ENCODE peak calls at places on chromosome 14, in nine cellular contexts. B, Q, H, G, J, P, Z, R and V are unnamed samples. For H3K9me3, the result is how much of the 10 kb centered on the place peaks cover.

GRCh38 chr14:74324945-74325361 is 22.2 kb upstream of the ABCD4 start:
- DNase-seq in B (peak), R (no peak), Z (peak), H (no peak), Q (no peak), J (no peak), G (no peak), P (peak), V (no peak)

GRCh38 chr14:103568952-103569351 is 6.2 kb downstream of the COA8 start:
- DNase-seq in P (no peak), R (no peak), B (peak), H (no peak), G (no peak), J (no peak), Q (no peak), Z (no peak), V (no peak)

GRCh38 chr14:97277711-97278110 is 480.5 kb downstream of the VRK1 start:
- DNase-seq in R (no peak), G (no peak), B (no peak), H (no peak), Z (no peak), J (no peak), Q (no peak), P (peak), V (no peak)

GRCh38 chr14:81127785-81128184 is 93.0 kb downstream of the GTF2A1 start:
- DNase-seq in Z (no peak), J (no peak), B (peak), G (no peak), P (no peak), R (no peak), Q (no peak), H (no peak), V (no peak)

GRCh38 chr14:34498684-34499412 is 36.8 kb upstream of the SPTSSA start:
- DNase-seq in R (no peak), Q (no peak), G (no peak), B (peak), Z (peak), J (no peak), H (no peak), P (peak), V (no peak)

GRCh38 chr14:51430600-51430999 is 190.6 kb downstream of the TMX1 start:
- DNase-seq in R (no peak), G (no peak), B (no peak), Q (no peak), Z (no peak), P (no peak), H (no peak), J (no peak), V (no peak)

GRCh38 chr14:69226178-69226577 is 33.8 kb upstream of the GALNT16 start:
- DNase-seq in B (no peak), R (no peak), H (no peak), P (no peak), Q (no peak), J (no peak), Z (no peak), G (no peak), V (no peak)

GRCh38 chr14:37081220-37081619 is 91.2 kb downstream of the SLC25A21 start:
- DNase-seq in B (no peak), Q (no peak), R (no peak), P (no peak), Z (peak), H (no peak), J (no peak), G (no peak), V (no peak)

GRCh38 chr14:103846569-103847438 is 571 bp downstream of the PPP1R13B start:
- DNase-seq in H (no peak), P (peak), Z (peak), J (peak), R (peak), G (peak), B (no peak), Q (no peak), V (no peak)

GRCh38 chr14:61284001-61284400 is 2.9 kb upstream of the TMEM30B start:
- DNase-seq in G (no peak), R (no peak), P (no peak), Q (no peak), Z (no peak), B (no peak), H (no peak), J (no peak), V (no peak)

GRCh38 chr14:20857630-20858261 is 33.4 kb upstream of the RNASE3 start:
- DNase-seq in G (peak), J (peak), Q (no peak), H (peak), B (peak), R (peak), Z (peak), P (peak), V (peak)

GRCh38 chr14:103522028-103522581 is 525 bp downstream of the CKB start:
- DNase-seq in Q (no peak), P (no peak), H (no peak), B (no peak), J (peak), Z (no peak), R (peak), G (no peak), V (no peak)

GRCh38 chr14:74425525-74426201 is 347 bp downstream of the SYNDIG1L start:
- DNase-seq in B (peak), J (peak), R (peak), Q (no peak), H (peak), P (peak), Z (peak), G (peak), V (peak)

GRCh38 chr14:50377671-50378070 is 19.0 kb downstream of the CDKL1 start:
- DNase-seq in H (no peak), Z (no peak), B (no peak), J (no peak), Q (no peak), R (no peak), G (no peak), P (no peak), V (no peak)

GRCh38 chr14:70086685-70087379 is 101.9 kb downstream of the SLC8A3 start:
- DNase-seq in P (peak), J (no peak), Z (peak), H (no peak), B (peak), R (no peak), G (no peak), Q (no peak), V (no peak)

GRCh38 chr14:59362533-59362932 is 102.6 kb downstream of the GPR135 start:
- DNase-seq in G (no peak), R (no peak), H (no peak), Q (no peak), J (no peak), B (no peak), P (no peak), Z (peak), V (no peak)

GRCh38 chr14:66401447-66402095 is 84.6 kb upstream of the CCDC196 start:
- DNase-seq in J (no peak), B (peak), G (no peak), R (no peak), Q (no peak), Z (peak), P (no peak), H (no peak), V (no peak)

GRCh38 chr14:22794533-22794932 is 20.7 kb downstream of the SLC7A7 start:
- DNase-seq in H (no peak), R (no peak), J (no peak), P (no peak), B (no peak), G (no peak), Q (no peak), Z (no peak), V (no peak)

GRCh38 chr14:103362780-103363179 is 22.4 kb upstream of the MARK3 start:
- DNase-seq in G (no peak), P (no peak), Q (no peak), B (no peak), J (no peak), R (no peak), Z (peak), H (no peak), V (no peak)

GRCh38 chr14:22012452-22012851 is 338.8 kb upstream of the OR4E1 start:
- DNase-seq in H (no peak), B (no peak), R (no peak), P (no peak), G (no peak), Z (no peak), J (no peak), Q (no peak), V (no peak)

GRCh38 chr14:54252072-54252730 is 144.6 kb upstream of the CDKN3 start:
- DNase-seq in G (no peak), J (no peak), Q (no peak), B (no peak), R (no peak), Z (peak), P (no peak), H (no peak), V (no peak)

GRCh38 chr14:35897616-35898111 is 71.5 kb downstream of the BRMS1L start:
- DNase-seq in Z (peak), B (no peak), G (no peak), H (no peak), Q (no peak), P (peak), J (no peak), R (no peak), V (no peak)

GRCh38 chr14:75450381-75451276 is 22.8 kb downstream of the JDP2 start:
- DNase-seq in J (no peak), H (no peak), G (no peak), Q (no peak), B (no peak), P (no peak), Z (peak), R (no peak), V (no peak)

GRCh38 chr14:85527006-85527405 is 2.9 kb upstream of the FLRT2 start:
- DNase-seq in H (no peak), R (no peak), Q (no peak), Z (peak), P (no peak), B (peak), G (no peak), J (no peak), V (no peak)

GRCh38 chr14:22656945-22657711 is 13.0 kb upstream of the OR6J1 start:
- DNase-seq in B (peak), G (no peak), Z (no peak), J (no peak), R (no peak), Q (no peak), H (no peak), P (no peak), V (no peak)

GRCh38 chr14:54818201-54819133 is 84.2 kb downstream of the GCH1 start:
- DNase-seq in Z (peak), H (no peak), G (no peak), J (no peak), P (peak), R (no peak), B (peak), Q (no peak), V (no peak)

GRCh38 chr14:93114068-93114710 is 1.5 kb downstream of the ITPK1 start:
- DNase-seq in R (peak), Q (no peak), P (no peak), J (no peak), H (no peak), Z (peak), B (peak), G (no peak), V (no peak)

GRCh38 chr14:53347046-53347445 is 193.9 kb upstream of the DDHD1 start:
- DNase-seq in P (no peak), Q (no peak), J (no peak), H (no peak), Z (no peak), B (no peak), R (no peak), G (no peak), V (no peak)

GRCh38 chr14:103854822-103855733 is 7.7 kb upstream of the PPP1R13B start:
- DNase-seq in G (no peak), J (no peak), Q (no peak), P (peak), Z (peak), H (no peak), B (no peak), R (peak), V (no peak)

GRCh38 chr14:80446356-80446755 is 235.1 kb upstream of the DIO2 start:
- DNase-seq in B (no peak), R (no peak), G (no peak), H (no peak), J (no peak), P (no peak), Q (no peak), Z (no peak), V (no peak)

GRCh38 chr14:75234173-75234855 is 44.3 kb upstream of the FOS start:
- DNase-seq in B (no peak), R (no peak), Q (no peak), G (no peak), H (no peak), P (no peak), Z (peak), J (no peak), V (no peak)

GRCh38 chr14:87334997-87335675 is 657.8 kb downstream of the GALC start:
- DNase-seq in R (no peak), P (no peak), Q (no peak), J (no peak), Z (no peak), B (peak), G (no peak), H (no peak), V (no peak)

DNA sequence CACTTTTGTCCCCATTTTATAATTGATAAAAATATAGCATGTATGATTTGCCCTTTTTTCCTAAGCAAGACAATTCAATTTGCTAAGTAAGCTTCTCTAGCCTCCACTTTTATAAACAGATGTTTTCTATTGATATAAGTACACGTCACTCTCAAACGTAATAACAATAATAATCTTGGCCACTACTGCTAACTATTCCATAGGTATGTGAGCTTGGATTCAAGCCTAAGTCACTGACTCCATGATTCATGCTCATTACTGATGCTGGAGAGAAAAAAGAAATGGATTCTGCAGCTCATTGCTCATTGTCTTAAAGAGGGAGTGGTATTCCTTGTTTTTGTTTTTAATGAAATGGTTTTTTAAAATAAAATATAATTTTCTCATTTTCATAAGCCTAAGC is 661.0 kb downstream of the GALC start:
- DNase-seq in R (no peak), Z (peak), B (no peak), H (no peak), P (no peak), J (no peak), Q (no peak), G (no peak), V (no peak)
- H3K9me3 ChIP-seq in R (under half), Z (under half), B (under half), H (under half), P (under half), J (under half), Q (under half), G (under half), V (under half)

GRCh38 chr14:106067935-106068334 is 541.6 kb downstream of the TMEM121 start:
- DNase-seq in J (no peak), R (no peak), Z (no peak), Q (no peak), G (no peak), H (no peak), B (no peak), P (no peak), V (no peak)

GRCh38 chr14:106069786-106070185 is 543.4 kb downstream of the TMEM121 start:
- DNase-seq in B (no peak), P (no peak), G (no peak), Z (no peak), R (no peak), H (no peak), J (no peak), Q (no peak), V (no peak)

GRCh38 chr14:106070242-106070641 is 543.9 kb downstream of the TMEM121 start:
- DNase-seq in Q (no peak), Z (no peak), P (no peak), H (no peak), B (no peak), R (no peak), G (no peak), J (no peak), V (no peak)
- H3K9me3 ChIP-seq in Q (under half), Z (under half), P (half or more), H (under half), B (under half), R (under half), G (under half), J (under half), V (under half)

DNA sequence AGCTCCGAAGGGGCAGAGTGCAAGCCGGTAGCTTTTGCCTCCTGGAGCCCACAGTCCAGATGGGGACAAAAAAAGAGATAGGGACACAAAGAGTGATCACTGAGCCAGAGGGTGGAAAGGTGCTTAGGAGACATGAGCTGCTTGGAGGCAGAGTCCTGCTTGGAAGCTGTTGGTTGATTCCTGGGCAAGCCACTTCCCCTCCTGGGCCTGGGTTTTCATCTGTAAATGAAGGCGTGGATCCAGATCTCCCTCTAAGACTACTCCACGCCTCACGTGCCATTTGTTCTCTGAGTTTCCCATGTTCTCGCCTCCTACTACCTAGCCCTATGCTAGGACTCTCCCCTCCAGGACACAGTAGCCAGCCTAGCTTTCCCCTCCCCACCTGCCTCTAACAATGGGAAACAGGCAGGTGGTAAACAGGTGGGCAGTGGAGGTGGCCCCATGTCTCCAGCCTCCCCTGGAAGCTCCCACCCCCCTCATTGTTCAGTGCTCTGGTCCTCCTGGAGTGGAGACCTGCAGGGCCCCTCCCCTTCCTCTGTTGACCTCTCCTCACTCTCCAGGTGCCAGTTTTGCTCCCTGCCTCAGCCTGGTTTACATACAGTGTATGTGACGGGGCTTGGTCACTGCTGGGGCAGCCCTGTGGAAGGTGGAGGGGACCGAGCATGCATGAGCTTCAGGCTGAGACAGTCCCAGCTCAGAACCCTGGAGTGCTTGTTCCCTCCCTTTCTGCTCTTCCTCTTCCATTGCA is 3.8 kb downstream of the SERPINA3 start:
- DNase-seq in G (no peak), J (no peak), Z (no peak), B (no peak), H (no peak), P (no peak), Q (no peak), R (peak), V (no peak)
- H3K9me3 ChIP-seq in G (under half), J (under half), Z (under half), B (under half), H (under half), P (under half), Q (under half), R (under half), V (under half)

GRCh38 chr14:105938055-105938863 is 411.9 kb downstream of the TMEM121 start:
- DNase-seq in B (no peak), P (no peak), G (no peak), J (no peak), Q (no peak), H (no peak), Z (no peak), R (peak), V (no peak)

GRCh38 chr14:105938959-105939358 is 412.6 kb downstream of the TMEM121 start:
- DNase-seq in B (no peak), H (no peak), P (no peak), G (no peak), Z (no peak), Q (no peak), J (no peak), R (no peak), V (no peak)

GRCh38 chr14:105935384-105935783 is 409.0 kb downstream of the TMEM121 start:
- DNase-seq in Q (no peak), H (no peak), B (no peak), G (no peak), P (peak), R (no peak), J (no peak), Z (no peak), V (no peak)

GRCh38 chr14:105939810-105940508 is 413.6 kb downstream of the TMEM121 start:
- DNase-seq in H (no peak), P (no peak), Q (no peak), J (no peak), G (no peak), B (no peak), R (peak), Z (no peak), V (no peak)

DNA sequence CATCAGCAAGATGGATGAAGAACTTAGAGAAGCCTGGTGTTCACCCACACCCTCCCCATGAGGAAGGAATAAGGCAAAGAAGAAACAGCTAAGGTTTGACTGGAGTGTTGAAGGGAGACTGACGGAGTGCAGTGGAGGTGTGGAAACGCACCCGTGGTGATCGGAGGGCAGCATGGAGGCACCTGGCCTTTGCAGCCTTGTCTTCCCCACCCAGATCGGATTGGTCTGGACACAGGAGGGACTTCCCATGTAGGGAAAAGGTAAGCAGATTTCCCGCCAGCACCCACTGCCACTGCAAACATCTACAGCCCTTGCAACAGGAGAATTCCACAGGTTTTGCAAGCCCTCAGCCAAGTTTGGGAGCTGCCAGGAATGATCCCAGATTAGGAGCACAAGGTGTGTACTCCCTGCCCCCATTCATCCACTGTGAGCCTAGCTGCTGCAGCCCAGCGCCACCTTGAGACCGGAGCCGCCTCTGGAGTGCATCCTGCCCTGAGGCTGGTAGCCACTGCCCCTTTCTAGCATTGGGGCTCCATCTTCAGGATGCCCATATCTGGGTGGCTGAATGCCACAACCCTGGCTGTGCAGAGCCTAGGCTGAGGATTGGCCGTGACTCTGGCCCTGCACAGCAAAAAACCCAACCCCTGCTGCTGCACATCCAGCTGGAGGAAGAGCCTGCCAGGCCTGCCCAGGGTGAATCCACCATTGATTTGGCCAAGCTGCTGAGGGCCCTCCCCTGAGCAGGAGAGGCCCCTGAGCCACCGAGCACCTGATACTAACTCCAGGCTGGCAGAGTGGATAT is 411.1 kb downstream of the TMEM121 start:
- DNase-seq in G (no peak), B (no peak), P (no peak), Q (no peak), Z (no peak), J (no peak), H (no peak), R (peak), V (no peak)
- H3K9me3 ChIP-seq in G (under half), B (under half), P (half or more), Q (under half), Z (under half), J (under half), H (under half), R (under half), V (under half)

DNA sequence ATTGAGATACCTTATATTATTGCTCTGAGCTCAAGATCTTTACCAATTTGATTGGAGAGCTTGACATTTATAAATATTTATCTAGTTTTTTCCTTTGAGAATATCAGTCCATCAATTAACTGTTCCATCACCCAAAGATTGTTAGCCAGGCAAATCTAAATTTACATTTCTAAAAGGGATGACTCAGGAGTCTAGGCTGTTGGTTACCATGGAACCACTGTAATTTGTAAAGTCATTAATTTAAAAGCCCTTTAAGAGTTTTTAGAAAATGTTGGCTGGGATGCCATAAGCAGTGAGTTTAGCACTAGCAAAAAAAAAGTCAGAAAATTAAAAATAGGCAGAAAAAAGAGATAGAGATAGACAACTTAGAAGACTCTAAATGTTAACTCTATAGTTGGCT is 19.5 kb upstream of the SERPINA1 start:
- DNase-seq in G (no peak), Z (no peak), P (no peak), B (no peak), J (no peak), R (no peak), Q (no peak), H (no peak), V (no peak)
- H3K9me3 ChIP-seq in G (under half), Z (under half), P (under half), B (under half), J (under half), R (under half), Q (under half), H (under half), V (under half)